ENCODE peak calls at places on chromosomes 13 and 19, in six cellular contexts. One of them, this sample, is unnamed.

GRCh38 chr13:36026556-36026955 is 104.6 kb downstream of the DCLK1 start:
- DNase-seq in GM12878: no peak
- DNase-seq in HepG2: no peak
- DNase-seq in H1: no peak
- DNase-seq in K562: no peak
- DNase-seq in NT2/D1: no peak
- DNase-seq in this sample: no peak

GRCh38 chr19:47779524-47780214 is 1.2 kb downstream of the SELENOW start:
- DNase-seq in GM12878: no peak
- DNase-seq in HepG2: no peak
- DNase-seq in H1: no peak
- DNase-seq in K562: peak; percentile 32
- DNase-seq in NT2/D1: no peak
- DNase-seq in this sample: no peak

GRCh38 chr19:16160943-16161560 is 12.3 kb downstream of the CIB3 start:
- DNase-seq in GM12878: no peak
- DNase-seq in HepG2: peak; percentile 30
- DNase-seq in H1: no peak
- DNase-seq in K562: peak; percentile 27
- DNase-seq in NT2/D1: no peak
- DNase-seq in this sample: peak; percentile 95

GRCh38 chr13:73325351-73326214 is 266.8 kb downstream of the KLF5 start:
- DNase-seq in GM12878: no peak
- DNase-seq in HepG2: peak; percentile 34
- DNase-seq in H1: no peak
- DNase-seq in K562: no peak
- DNase-seq in NT2/D1: no peak
- DNase-seq in this sample: no peak

GRCh38 chr13:40644838-40645620 is 21.4 kb downstream of the FOXO1 start:
- DNase-seq in GM12878: no peak
- DNase-seq in HepG2: no peak
- DNase-seq in H1: no peak
- DNase-seq in K562: no peak
- DNase-seq in NT2/D1: no peak
- DNase-seq in this sample: no peak

GRCh38 chr13:108176685-108177274 is 38.6 kb downstream of the LIG4 start:
- DNase-seq in GM12878: no peak
- DNase-seq in HepG2: peak; percentile 42
- DNase-seq in H1: no peak
- DNase-seq in K562: peak; percentile 36
- DNase-seq in NT2/D1: peak; percentile 11
- DNase-seq in this sample: peak; percentile 36

GRCh38 chr13:101785858-101786257 is 333.4 kb downstream of the ITGBL1 start:
- DNase-seq in GM12878: no peak
- DNase-seq in HepG2: peak; percentile 17
- DNase-seq in H1: peak; percentile 33
- DNase-seq in K562: no peak
- DNase-seq in NT2/D1: peak; percentile 22
- DNase-seq in this sample: peak; percentile 10

GRCh38 chr19:18322318-18322758 is 538 bp downstream of the LSM4 start:
- DNase-seq in GM12878: no peak
- DNase-seq in HepG2: peak; percentile 74
- DNase-seq in H1: no peak
- DNase-seq in K562: peak; percentile 82
- DNase-seq in NT2/D1: no peak
- DNase-seq in this sample: no peak

GRCh38 chr13:79516590-79516989 is 35.6 kb downstream of the NDFIP2 start:
- DNase-seq in GM12878: no peak
- DNase-seq in HepG2: no peak
- DNase-seq in H1: no peak
- DNase-seq in K562: no peak
- DNase-seq in NT2/D1: no peak
- DNase-seq in this sample: no peak

GRCh38 chr13:98110749-98111148 is 32.1 kb upstream of the FARP1 start:
- DNase-seq in GM12878: no peak
- DNase-seq in HepG2: no peak
- DNase-seq in H1: no peak
- DNase-seq in K562: no peak
- DNase-seq in NT2/D1: no peak
- DNase-seq in this sample: no peak

GRCh38 chr13:89733686-89734085 is 1613.8 kb upstream of the MIR17HG start:
- DNase-seq in GM12878: no peak
- DNase-seq in HepG2: no peak
- DNase-seq in H1: no peak
- DNase-seq in K562: no peak
- DNase-seq in NT2/D1: no peak
- DNase-seq in this sample: no peak
- H3K9ac ChIP-seq in GM12878: no peak overlapping the region
- H3K9ac ChIP-seq in HepG2: no peak overlapping the region
- H3K9ac ChIP-seq in H1: no peak overlapping the region
- H3K9ac ChIP-seq in K562: no peak overlapping the region
- H3K9ac ChIP-seq in NT2/D1: no peak overlapping the region
- H3K9ac ChIP-seq in this sample: no peak overlapping the region

DNA sequence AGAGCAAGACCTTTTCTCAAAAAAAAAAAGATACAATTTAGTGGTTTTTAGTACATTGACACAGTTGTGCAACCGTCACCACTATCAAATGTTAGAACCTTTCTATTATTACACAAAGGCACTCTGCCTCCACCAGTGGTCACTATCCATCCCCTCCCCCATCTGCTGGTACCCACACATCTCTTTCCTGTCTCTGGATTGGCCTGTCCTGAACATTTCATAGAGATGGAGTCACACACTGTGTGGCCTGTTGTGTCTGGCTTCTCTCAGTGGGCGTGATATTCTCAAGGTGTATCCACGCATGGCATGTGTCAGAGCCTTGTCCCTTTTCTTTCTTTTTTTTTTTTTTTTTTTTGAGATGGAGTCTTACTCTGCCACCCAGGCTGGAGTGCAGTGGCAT is 11.2 kb downstream of the KDM4B start:
- DNase-seq in GM12878: no peak
- DNase-seq in HepG2: no peak
- DNase-seq in H1: no peak
- DNase-seq in K562: no peak
- DNase-seq in NT2/D1: no peak
- DNase-seq in this sample: no peak
- TF ChIP-seq ZNF274 in GM12878: no peak
- TF ChIP-seq ZNF274 in HepG2: no peak
- TF ChIP-seq ZNF274 in H1: no peak
- TF ChIP-seq ZNF274 in K562: no peak
- TF ChIP-seq ZNF274 in NT2/D1: no peak
- TF ChIP-seq ZNF274 in this sample: no peak

GRCh38 chr19:10872551-10873107 is 1.3 kb downstream of the CARM1 start:
- DNase-seq in GM12878: no peak
- DNase-seq in HepG2: no peak
- DNase-seq in H1: no peak
- DNase-seq in K562: no peak
- DNase-seq in NT2/D1: no peak
- DNase-seq in this sample: no peak
- H3K9ac ChIP-seq in GM12878: peak overlapping the region; percentile 78
- H3K9ac ChIP-seq in HepG2: peak overlapping the region; percentile 82
- H3K9ac ChIP-seq in H1: peak overlapping the region; percentile 8
- H3K9ac ChIP-seq in K562: peak overlapping the region; percentile 93
- H3K9ac ChIP-seq in NT2/D1: peak overlapping the region; percentile 92
- H3K9ac ChIP-seq in this sample: peak overlapping the region; percentile 97

GRCh38 chr19:30338878-30339623 is 33.1 kb upstream of the ZNF536 start:
- DNase-seq in GM12878: no peak
- DNase-seq in HepG2: no peak
- DNase-seq in H1: no peak
- DNase-seq in K562: no peak
- DNase-seq in NT2/D1: no peak
- DNase-seq in this sample: no peak
- TF ChIP-seq ZNF274 in GM12878: no peak
- TF ChIP-seq ZNF274 in HepG2: no peak
- TF ChIP-seq ZNF274 in H1: no peak
- TF ChIP-seq ZNF274 in K562: no peak
- TF ChIP-seq ZNF274 in NT2/D1: no peak
- TF ChIP-seq ZNF274 in this sample: no peak

GRCh38 chr13:106400282-106400681 is 135.2 kb downstream of the EFNB2 start:
- DNase-seq in GM12878: no peak
- DNase-seq in HepG2: no peak
- DNase-seq in H1: no peak
- DNase-seq in K562: no peak
- DNase-seq in NT2/D1: no peak
- DNase-seq in this sample: no peak
- H3K9ac ChIP-seq in GM12878: no peak overlapping the region
- H3K9ac ChIP-seq in HepG2: no peak overlapping the region
- H3K9ac ChIP-seq in H1: no peak overlapping the region
- H3K9ac ChIP-seq in K562: no peak overlapping the region
- H3K9ac ChIP-seq in NT2/D1: no peak overlapping the region
- H3K9ac ChIP-seq in this sample: no peak overlapping the region

DNA sequence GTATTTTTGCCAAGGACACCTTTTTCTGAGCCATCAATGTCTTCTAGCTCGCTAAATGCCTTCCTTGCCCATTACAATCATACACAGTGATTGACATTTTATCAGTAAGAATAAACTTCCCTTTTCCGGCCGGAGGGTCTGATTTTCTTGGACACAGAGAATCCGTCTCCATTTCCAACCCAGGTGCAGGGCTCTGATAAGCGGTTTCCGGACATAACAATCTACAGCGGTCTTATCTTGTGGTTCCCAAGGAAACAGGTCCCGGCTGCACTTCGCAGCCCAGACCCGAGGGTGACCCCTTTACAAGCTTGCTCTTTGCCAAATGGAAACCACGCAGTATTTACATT is 5.1 kb upstream of the ZNF77 start:
- DNase-seq in GM12878: no peak
- DNase-seq in HepG2: peak; percentile 62
- DNase-seq in H1: no peak
- DNase-seq in K562: peak; percentile 91
- DNase-seq in NT2/D1: no peak
- DNase-seq in this sample: no peak
- TF ChIP-seq ZNF274 in GM12878: no peak
- TF ChIP-seq ZNF274 in HepG2: no peak
- TF ChIP-seq ZNF274 in H1: no peak
- TF ChIP-seq ZNF274 in K562: peak; percentile 59
- TF ChIP-seq ZNF274 in NT2/D1: no peak
- TF ChIP-seq ZNF274 in this sample: no peak

GRCh38 chr19:29188704-29189375 is 24.1 kb downstream of the UQCRFS1 start:
- DNase-seq in GM12878: no peak
- DNase-seq in HepG2: no peak
- DNase-seq in H1: no peak
- DNase-seq in K562: no peak
- DNase-seq in NT2/D1: no peak
- DNase-seq in this sample: no peak
- H3K9ac ChIP-seq in GM12878: no peak overlapping the region
- H3K9ac ChIP-seq in HepG2: no peak overlapping the region
- H3K9ac ChIP-seq in H1: no peak overlapping the region
- H3K9ac ChIP-seq in K562: no peak overlapping the region
- H3K9ac ChIP-seq in NT2/D1: no peak overlapping the region
- H3K9ac ChIP-seq in this sample: no peak overlapping the region

GRCh38 chr19:12842511-12842910 is 4.2 kb downstream of the MAST1 start:
- DNase-seq in GM12878: no peak
- DNase-seq in HepG2: no peak
- DNase-seq in H1: no peak
- DNase-seq in K562: no peak
- DNase-seq in NT2/D1: no peak
- DNase-seq in this sample: no peak

GRCh38 chr19:12838893-12839656 is 760 bp downstream of the MAST1 start:
- DNase-seq in GM12878: no peak
- DNase-seq in HepG2: no peak
- DNase-seq in H1: no peak
- DNase-seq in K562: no peak
- DNase-seq in NT2/D1: no peak
- DNase-seq in this sample: no peak

GRCh38 chr19:12843328-12843727 is 5.0 kb downstream of the MAST1 start:
- DNase-seq in GM12878: no peak
- DNase-seq in HepG2: no peak
- DNase-seq in H1: no peak
- DNase-seq in K562: no peak
- DNase-seq in NT2/D1: no peak
- DNase-seq in this sample: no peak

GRCh38 chr19:12840091-12841079 is 2.1 kb downstream of the MAST1 start:
- DNase-seq in GM12878: no peak
- DNase-seq in HepG2: no peak
- DNase-seq in H1: peak; percentile 97
- DNase-seq in K562: peak; percentile 97
- DNase-seq in NT2/D1: peak; percentile 94
- DNase-seq in this sample: peak; percentile 93

DNA sequence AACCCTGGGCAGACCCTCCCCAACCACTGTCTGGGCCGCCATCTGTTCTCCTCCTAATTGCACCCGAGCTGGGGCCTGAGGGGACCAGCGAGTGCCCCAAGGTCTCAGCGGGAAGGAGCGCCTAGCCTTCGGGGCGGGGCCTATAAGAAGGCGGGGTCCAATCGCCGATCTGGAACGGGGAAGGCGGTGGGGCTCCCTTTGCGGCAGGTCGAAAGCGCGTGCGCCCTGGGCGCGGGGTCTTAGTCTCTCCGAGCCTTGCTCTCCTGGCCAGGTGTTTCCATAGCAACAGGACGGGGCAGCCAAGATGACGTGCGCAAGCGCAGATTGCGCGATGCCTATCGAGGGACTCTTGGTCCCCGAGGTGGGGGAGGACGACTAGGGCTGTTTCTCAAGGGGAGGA is 2.8 kb downstream of the MAST1 start:
- DNase-seq in GM12878: no peak
- DNase-seq in HepG2: no peak
- DNase-seq in H1: peak; percentile 94
- DNase-seq in K562: peak; percentile 76
- DNase-seq in NT2/D1: peak; percentile 88
- DNase-seq in this sample: no peak
- TF ChIP-seq ZNF274 in GM12878: no peak
- TF ChIP-seq ZNF274 in HepG2: no peak
- TF ChIP-seq ZNF274 in H1: no peak
- TF ChIP-seq ZNF274 in K562: no peak
- TF ChIP-seq ZNF274 in NT2/D1: no peak
- TF ChIP-seq ZNF274 in this sample: no peak

DNA sequence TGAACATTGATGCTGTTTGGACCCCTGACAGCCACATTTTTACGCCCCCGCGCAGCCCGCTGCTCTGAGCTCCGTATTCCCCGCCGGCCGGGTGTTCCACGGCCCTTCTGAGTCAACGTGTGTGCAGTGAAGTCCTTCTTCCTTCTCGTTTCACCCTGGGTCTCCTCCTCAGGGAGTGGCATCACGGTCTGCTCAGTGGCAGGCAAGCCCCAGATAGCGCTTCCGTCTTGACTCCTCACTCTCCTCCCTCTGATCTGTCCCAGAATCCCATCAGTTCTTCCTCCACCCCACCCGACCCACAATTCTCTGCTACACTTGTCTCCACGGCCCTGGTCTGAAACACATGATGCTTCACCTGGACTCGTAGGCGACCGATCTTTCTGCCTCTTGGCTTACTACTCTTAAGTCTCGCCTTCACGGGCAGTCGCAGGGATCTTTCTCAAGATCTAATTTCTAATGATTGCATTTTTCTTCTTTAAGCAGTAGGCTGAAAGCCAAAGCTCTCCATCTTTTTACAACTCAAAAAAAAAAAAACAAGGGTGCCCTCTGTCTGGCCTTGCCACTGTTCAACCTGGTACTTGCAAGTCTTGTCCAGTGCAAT is 33.9 kb downstream of the CCNE1 start:
- DNase-seq in GM12878: no peak
- DNase-seq in HepG2: no peak
- DNase-seq in H1: no peak
- DNase-seq in K562: peak; percentile 29
- DNase-seq in NT2/D1: no peak
- DNase-seq in this sample: no peak
- H3K9ac ChIP-seq in GM12878: peak overlapping the region; percentile 63
- H3K9ac ChIP-seq in HepG2: peak overlapping the region; percentile 59
- H3K9ac ChIP-seq in H1: peak overlapping the region; percentile 56
- H3K9ac ChIP-seq in K562: peak overlapping the region; percentile 87
- H3K9ac ChIP-seq in NT2/D1: peak overlapping the region; percentile 71
- H3K9ac ChIP-seq in this sample: peak overlapping the region; percentile 74

This sample was measured in HCT116.